ENCODE peak calls at places on chromosomes 16 and 17, in ten cellular contexts. One of them, this sample, is unnamed.

GRCh38 chr17:66190738-66191606 is 961 bp downstream of the CEP112 start:
- DNase-seq in neural progenitor cell: peak
- DNase-seq in RWPE1: no peak
- DNase-seq in upper lobe of right lung: no peak
- DNase-seq in tibial artery: no peak
- DNase-seq in tibial nerve: no peak
- DNase-seq in ascending aorta: no peak
- DNase-seq in stomach: no peak
- DNase-seq in esophagus muscularis mucosa: no peak
- DNase-seq in pancreas: no peak
- DNase-seq in this sample: no peak

GRCh38 chr17:80025796-80026195 is 9.9 kb downstream of the TBC1D16 start:
- DNase-seq in pancreas: no peak
- DNase-seq in RWPE1: no peak
- DNase-seq in upper lobe of right lung: no peak
- DNase-seq in stomach: no peak
- DNase-seq in neural progenitor cell: no peak
- DNase-seq in tibial artery: no peak
- DNase-seq in tibial nerve: no peak
- DNase-seq in ascending aorta: no peak
- DNase-seq in esophagus muscularis mucosa: no peak
- DNase-seq in this sample: no peak

GRCh38 chr16:23188911-23189310 is 6.4 kb downstream of the SCNN1G start:
- DNase-seq in esophagus muscularis mucosa: no peak
- DNase-seq in RWPE1: no peak
- DNase-seq in ascending aorta: no peak
- DNase-seq in upper lobe of right lung: no peak
- DNase-seq in neural progenitor cell: no peak
- DNase-seq in tibial artery: no peak
- DNase-seq in stomach: no peak
- DNase-seq in tibial nerve: no peak
- DNase-seq in pancreas: no peak
- DNase-seq in this sample: no peak

GRCh38 chr17:36118477-36119353 is 15.1 kb downstream of the CCL4 start:
- DNase-seq in neural progenitor cell: no peak
- DNase-seq in pancreas: no peak
- DNase-seq in esophagus muscularis mucosa: no peak
- DNase-seq in upper lobe of right lung: no peak
- DNase-seq in tibial artery: no peak
- DNase-seq in stomach: no peak
- DNase-seq in RWPE1: no peak
- DNase-seq in ascending aorta: no peak
- DNase-seq in tibial nerve: no peak
- DNase-seq in this sample: no peak

GRCh38 chr16:58236231-58236690 is 38.4 kb upstream of the CSNK2A2 start:
- DNase-seq in stomach: peak
- DNase-seq in neural progenitor cell: peak
- DNase-seq in RWPE1: peak
- DNase-seq in ascending aorta: peak
- DNase-seq in upper lobe of right lung: peak
- DNase-seq in tibial nerve: peak
- DNase-seq in tibial artery: peak
- DNase-seq in pancreas: peak
- DNase-seq in esophagus muscularis mucosa: no peak
- DNase-seq in this sample: peak

GRCh38 chr17:27624555-27624954 is 6.4 kb upstream of the LGALS9 start:
- DNase-seq in neural progenitor cell: no peak
- DNase-seq in tibial nerve: no peak
- DNase-seq in tibial artery: no peak
- DNase-seq in esophagus muscularis mucosa: no peak
- DNase-seq in upper lobe of right lung: no peak
- DNase-seq in ascending aorta: no peak
- DNase-seq in RWPE1: no peak
- DNase-seq in pancreas: no peak
- DNase-seq in stomach: no peak
- DNase-seq in this sample: no peak

GRCh38 chr16:22225060-22225459 is 19.0 kb downstream of the EEF2K start:
- DNase-seq in tibial nerve: no peak
- DNase-seq in stomach: no peak
- DNase-seq in pancreas: no peak
- DNase-seq in tibial artery: peak
- DNase-seq in upper lobe of right lung: no peak
- DNase-seq in RWPE1: no peak
- DNase-seq in esophagus muscularis mucosa: no peak
- DNase-seq in neural progenitor cell: no peak
- DNase-seq in ascending aorta: peak
- DNase-seq in this sample: no peak

GRCh38 chr16:25192096-25192495 is 24.7 kb upstream of the AQP8 start:
- DNase-seq in RWPE1: no peak
- DNase-seq in upper lobe of right lung: no peak
- DNase-seq in ascending aorta: no peak
- DNase-seq in esophagus muscularis mucosa: no peak
- DNase-seq in pancreas: no peak
- DNase-seq in neural progenitor cell: no peak
- DNase-seq in tibial artery: no peak
- DNase-seq in tibial nerve: no peak
- DNase-seq in stomach: no peak
- DNase-seq in this sample: no peak

GRCh38 chr17:67696853-67697505 is 20.8 kb upstream of the NOL11 start:
- DNase-seq in ascending aorta: no peak
- DNase-seq in neural progenitor cell: no peak
- DNase-seq in RWPE1: no peak
- DNase-seq in tibial artery: no peak
- DNase-seq in pancreas: no peak
- DNase-seq in stomach: no peak
- DNase-seq in esophagus muscularis mucosa: no peak
- DNase-seq in tibial nerve: no peak
- DNase-seq in upper lobe of right lung: no peak
- DNase-seq in this sample: no peak

GRCh38 chr16:55490301-55490700 is 11.3 kb downstream of the MMP2 start:
- DNase-seq in tibial nerve: no peak
- DNase-seq in ascending aorta: peak
- DNase-seq in RWPE1: no peak
- DNase-seq in stomach: no peak
- DNase-seq in esophagus muscularis mucosa: no peak
- DNase-seq in neural progenitor cell: no peak
- DNase-seq in tibial artery: peak
- DNase-seq in pancreas: no peak
- DNase-seq in upper lobe of right lung: no peak
- DNase-seq in this sample: no peak
- TF ChIP-seq CTCF in tibial nerve: no peak
- TF ChIP-seq CTCF in ascending aorta: no peak
- TF ChIP-seq CTCF in RWPE1: no peak
- TF ChIP-seq CTCF in stomach: no peak
- TF ChIP-seq CTCF in esophagus muscularis mucosa: no peak
- TF ChIP-seq CTCF in neural progenitor cell: no peak
- TF ChIP-seq CTCF in tibial artery: no peak
- TF ChIP-seq CTCF in pancreas: no peak
- TF ChIP-seq CTCF in upper lobe of right lung: no peak
- TF ChIP-seq CTCF in this sample: no peak

GRCh38 chr17:21249911-21250703 is 3.1 kb downstream of the NATD1 start:
- DNase-seq in neural progenitor cell: no peak
- DNase-seq in tibial nerve: no peak
- DNase-seq in upper lobe of right lung: no peak
- DNase-seq in tibial artery: no peak
- DNase-seq in stomach: no peak
- DNase-seq in pancreas: no peak
- DNase-seq in ascending aorta: no peak
- DNase-seq in RWPE1: no peak
- DNase-seq in esophagus muscularis mucosa: no peak
- DNase-seq in this sample: no peak

GRCh38 chr17:21252875-21253645 is at the start of gene NATD1:
- DNase-seq in stomach: peak
- DNase-seq in ascending aorta: peak
- DNase-seq in neural progenitor cell: peak
- DNase-seq in tibial artery: peak
- DNase-seq in upper lobe of right lung: peak
- DNase-seq in tibial nerve: peak
- DNase-seq in pancreas: peak
- DNase-seq in RWPE1: peak
- DNase-seq in esophagus muscularis mucosa: peak
- DNase-seq in this sample: peak

GRCh38 chr17:21252289-21252874 is 828 bp downstream of the NATD1 start:
- DNase-seq in pancreas: no peak
- DNase-seq in esophagus muscularis mucosa: no peak
- DNase-seq in tibial nerve: no peak
- DNase-seq in neural progenitor cell: peak
- DNase-seq in tibial artery: no peak
- DNase-seq in ascending aorta: no peak
- DNase-seq in upper lobe of right lung: no peak
- DNase-seq in RWPE1: no peak
- DNase-seq in stomach: no peak
- DNase-seq in this sample: no peak

GRCh38 chr17:21250719-21251305 is 2.4 kb downstream of the NATD1 start:
- DNase-seq in ascending aorta: no peak
- DNase-seq in esophagus muscularis mucosa: no peak
- DNase-seq in RWPE1: no peak
- DNase-seq in upper lobe of right lung: no peak
- DNase-seq in pancreas: no peak
- DNase-seq in neural progenitor cell: no peak
- DNase-seq in stomach: no peak
- DNase-seq in tibial artery: no peak
- DNase-seq in tibial nerve: no peak
- DNase-seq in this sample: no peak

DNA sequence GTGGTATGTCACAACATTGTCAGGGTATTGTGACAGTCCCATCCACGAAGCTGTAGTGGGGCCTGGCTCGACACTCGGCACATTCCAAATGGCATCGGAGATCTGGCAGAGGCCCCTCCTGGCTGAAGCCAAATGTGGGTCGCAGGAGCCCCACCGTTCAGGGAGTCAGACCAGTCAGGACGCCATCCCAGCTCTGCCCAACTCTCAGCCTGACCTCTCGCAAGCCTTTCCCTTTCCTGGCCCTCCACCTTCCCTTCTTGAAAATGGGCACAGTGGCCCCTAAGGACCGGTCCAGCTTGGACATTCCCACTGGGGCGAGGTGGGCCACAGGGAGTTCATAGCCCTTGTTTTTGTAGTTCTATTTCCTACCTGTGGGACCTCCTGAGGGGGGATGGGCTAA is 1.6 kb downstream of the NATD1 start:
- DNase-seq in tibial nerve: no peak
- DNase-seq in stomach: no peak
- DNase-seq in tibial artery: no peak
- DNase-seq in neural progenitor cell: no peak
- DNase-seq in RWPE1: no peak
- DNase-seq in pancreas: no peak
- DNase-seq in upper lobe of right lung: no peak
- DNase-seq in ascending aorta: no peak
- DNase-seq in esophagus muscularis mucosa: no peak
- DNase-seq in this sample: no peak
- H3K27ac ChIP-seq in tibial nerve: no peak
- H3K27ac ChIP-seq in stomach: peak
- H3K27ac ChIP-seq in tibial artery: peak
- H3K27ac ChIP-seq in neural progenitor cell: no peak
- H3K27ac ChIP-seq in RWPE1: peak
- H3K27ac ChIP-seq in pancreas: no peak
- H3K27ac ChIP-seq in upper lobe of right lung: no peak
- H3K27ac ChIP-seq in ascending aorta: peak
- H3K27ac ChIP-seq in esophagus muscularis mucosa: no peak
- H3K27ac ChIP-seq in this sample: no peak

GRCh38 chr16:54284931-54285413 is 1.6 kb downstream of the IRX3 start:
- DNase-seq in neural progenitor cell: peak
- DNase-seq in pancreas: peak
- DNase-seq in upper lobe of right lung: peak
- DNase-seq in stomach: no peak
- DNase-seq in tibial artery: no peak
- DNase-seq in esophagus muscularis mucosa: no peak
- DNase-seq in RWPE1: no peak
- DNase-seq in tibial nerve: no peak
- DNase-seq in ascending aorta: no peak
- DNase-seq in this sample: no peak

GRCh38 chr16:54286067-54286329 is 589 bp downstream of the IRX3 start:
- DNase-seq in upper lobe of right lung: no peak
- DNase-seq in ascending aorta: no peak
- DNase-seq in stomach: no peak
- DNase-seq in neural progenitor cell: no peak
- DNase-seq in RWPE1: peak
- DNase-seq in pancreas: no peak
- DNase-seq in tibial artery: no peak
- DNase-seq in tibial nerve: no peak
- DNase-seq in esophagus muscularis mucosa: no peak
- DNase-seq in this sample: no peak

GRCh38 chr16:54286330-54287017 is at the start of gene IRX3:
- DNase-seq in tibial artery: peak
- DNase-seq in tibial nerve: peak
- DNase-seq in neural progenitor cell: peak
- DNase-seq in stomach: peak
- DNase-seq in RWPE1: peak
- DNase-seq in upper lobe of right lung: peak
- DNase-seq in pancreas: peak
- DNase-seq in ascending aorta: peak
- DNase-seq in esophagus muscularis mucosa: no peak
- DNase-seq in this sample: no peak

GRCh38 chr16:54284319-54284930 is 2.2 kb downstream of the IRX3 start:
- DNase-seq in neural progenitor cell: peak
- DNase-seq in pancreas: peak
- DNase-seq in esophagus muscularis mucosa: no peak
- DNase-seq in tibial nerve: no peak
- DNase-seq in ascending aorta: peak
- DNase-seq in RWPE1: peak
- DNase-seq in stomach: peak
- DNase-seq in tibial artery: no peak
- DNase-seq in upper lobe of right lung: no peak
- DNase-seq in this sample: no peak

GRCh38 chr16:54285414-54286066 is 1.0 kb downstream of the IRX3 start:
- DNase-seq in upper lobe of right lung: peak
- DNase-seq in stomach: peak
- DNase-seq in neural progenitor cell: peak
- DNase-seq in tibial nerve: no peak
- DNase-seq in pancreas: peak
- DNase-seq in tibial artery: no peak
- DNase-seq in esophagus muscularis mucosa: no peak
- DNase-seq in RWPE1: peak
- DNase-seq in ascending aorta: peak
- DNase-seq in this sample: no peak
- TF ChIP-seq CTCF in upper lobe of right lung: no peak
- TF ChIP-seq CTCF in stomach: no peak
- TF ChIP-seq CTCF in neural progenitor cell: peak
- TF ChIP-seq CTCF in tibial nerve: no peak
- TF ChIP-seq CTCF in pancreas: no peak
- TF ChIP-seq CTCF in tibial artery: no peak
- TF ChIP-seq CTCF in esophagus muscularis mucosa: no peak
- TF ChIP-seq CTCF in RWPE1: no peak
- TF ChIP-seq CTCF in ascending aorta: no peak
- TF ChIP-seq CTCF in this sample: no peak

DNA sequence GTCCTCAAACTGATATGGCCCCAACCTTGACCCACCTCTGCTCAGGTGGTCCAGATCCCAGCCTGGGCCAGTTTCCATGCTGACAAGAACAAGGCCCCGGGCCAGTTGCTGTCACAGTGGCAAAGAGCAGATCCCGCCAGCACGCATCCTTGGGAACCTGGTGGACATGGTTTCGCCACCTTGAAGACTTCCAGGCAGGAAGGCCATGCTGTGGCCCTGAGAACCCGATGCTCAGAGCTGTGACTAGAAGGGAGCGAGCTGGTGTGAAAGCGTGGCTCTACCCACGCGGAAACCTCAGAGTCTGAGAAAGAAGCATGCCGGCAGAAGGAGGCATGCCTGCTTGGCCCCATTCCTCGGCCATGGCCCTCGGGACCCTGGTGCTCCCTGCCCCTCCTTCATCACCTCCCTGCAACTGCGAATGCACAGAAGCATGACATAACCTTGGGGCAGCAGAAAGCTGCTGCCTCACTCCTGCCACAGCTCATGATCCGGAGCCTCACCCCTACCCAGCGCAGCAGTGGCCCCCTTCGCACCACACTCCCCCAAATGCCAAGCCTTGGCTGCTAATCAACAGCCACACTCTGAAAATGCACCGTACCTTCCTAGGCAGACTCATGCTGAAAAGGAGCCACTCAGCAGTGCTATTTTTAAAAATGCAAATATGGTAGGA is 33.2 kb downstream of the UBE2O start:
- DNase-seq in tibial artery: no peak
- DNase-seq in RWPE1: no peak
- DNase-seq in stomach: no peak
- DNase-seq in neural progenitor cell: no peak
- DNase-seq in upper lobe of right lung: no peak
- DNase-seq in ascending aorta: no peak
- DNase-seq in tibial nerve: no peak
- DNase-seq in pancreas: no peak
- DNase-seq in esophagus muscularis mucosa: no peak
- DNase-seq in this sample: no peak
- H3K27ac ChIP-seq in tibial artery: no peak
- H3K27ac ChIP-seq in RWPE1: peak
- H3K27ac ChIP-seq in stomach: no peak
- H3K27ac ChIP-seq in neural progenitor cell: no peak
- H3K27ac ChIP-seq in upper lobe of right lung: no peak
- H3K27ac ChIP-seq in ascending aorta: peak
- H3K27ac ChIP-seq in tibial nerve: no peak
- H3K27ac ChIP-seq in pancreas: no peak
- H3K27ac ChIP-seq in esophagus muscularis mucosa: no peak
- H3K27ac ChIP-seq in this sample: no peak